ENCODE peak calls at places on chromosomes 1 and 21, in four cellular contexts. One of them, this sample, is unnamed.

GRCh38 chr1:89620664-89621063 is 12.3 kb upstream of the LRRC8C start:
- DNase-seq in spleen: no peak
- DNase-seq in adrenal gland: no peak
- DNase-seq in OCI-LY7: no peak
- DNase-seq in this sample: no peak

GRCh38 chr1:24643362-24644346 is 552 bp downstream of the SRRM1 start:
- DNase-seq in OCI-LY7: peak; percentile 60
- DNase-seq in spleen: peak; percentile 94
- DNase-seq in adrenal gland: peak; percentile 43
- DNase-seq in this sample: no peak

GRCh38 chr1:29230553-29231378 is at the start of gene MECR:
- DNase-seq in adrenal gland: peak; percentile 92
- DNase-seq in spleen: peak; percentile 98
- DNase-seq in OCI-LY7: peak; percentile 94
- DNase-seq in this sample: peak; percentile 89

GRCh38 chr1:88056880-88057279 is 627.2 kb upstream of the PKN2 start:
- DNase-seq in OCI-LY7: no peak
- DNase-seq in spleen: no peak
- DNase-seq in adrenal gland: no peak
- DNase-seq in this sample: no peak

GRCh38 chr1:167135281-167135840 is 41.5 kb downstream of the STYXL2 start:
- DNase-seq in spleen: no peak
- DNase-seq in OCI-LY7: no peak
- DNase-seq in adrenal gland: no peak
- DNase-seq in this sample: no peak

GRCh38 chr1:193705473-193706074 is 519.2 kb upstream of the B3GALT2 start:
- DNase-seq in OCI-LY7: no peak
- DNase-seq in spleen: no peak
- DNase-seq in adrenal gland: no peak
- DNase-seq in this sample: no peak

GRCh38 chr21:38438476-38438893 is 59.8 kb downstream of the ERG start:
- DNase-seq in OCI-LY7: no peak
- DNase-seq in spleen: peak; percentile 80
- DNase-seq in adrenal gland: peak; percentile 52
- DNase-seq in this sample: peak; percentile 97

GRCh38 chr1:115977481-115978258 is 1.4 kb downstream of the SLC22A15 start:
- DNase-seq in OCI-LY7: no peak
- DNase-seq in adrenal gland: no peak
- DNase-seq in spleen: no peak
- DNase-seq in this sample: peak; percentile 82

GRCh38 chr1:202677433-202677832 is 32.8 kb downstream of the SYT2 start:
- DNase-seq in adrenal gland: no peak
- DNase-seq in OCI-LY7: no peak
- DNase-seq in spleen: no peak
- DNase-seq in this sample: no peak

GRCh38 chr1:168408531-168409242 is 128.0 kb downstream of the TBX19 start:
- DNase-seq in spleen: no peak
- DNase-seq in OCI-LY7: no peak
- DNase-seq in adrenal gland: peak; percentile 10
- DNase-seq in this sample: peak; percentile 35

GRCh38 chr21:43775795-43776430 is at the start of gene CSTB:
- DNase-seq in spleen: peak; percentile 96
- DNase-seq in OCI-LY7: peak; percentile 80
- DNase-seq in adrenal gland: peak; percentile 86
- DNase-seq in this sample: peak; percentile 55

GRCh38 chr1:40626383-40626770 is 39.1 kb downstream of the RIMS3 start:
- DNase-seq in OCI-LY7: no peak
- DNase-seq in spleen: no peak
- DNase-seq in adrenal gland: no peak
- DNase-seq in this sample: no peak

GRCh38 chr1:40717065-40717464 is 25.6 kb downstream of the NFYC start:
- DNase-seq in adrenal gland: no peak
- DNase-seq in OCI-LY7: no peak
- DNase-seq in spleen: no peak
- DNase-seq in this sample: no peak

GRCh38 chr1:163036661-163037060 is 32.5 kb upstream of the RGS4 start:
- DNase-seq in OCI-LY7: no peak
- DNase-seq in spleen: no peak
- DNase-seq in adrenal gland: no peak
- DNase-seq in this sample: peak; percentile 22

GRCh38 chr1:155011437-155011907 is 8.9 kb downstream of the ZBTB7B start:
- DNase-seq in adrenal gland: no peak
- DNase-seq in OCI-LY7: no peak
- DNase-seq in spleen: peak; percentile 65
- DNase-seq in this sample: no peak

GRCh38 chr1:155892801-155893200 is 18.3 kb downstream of the RIT1 start:
- DNase-seq in spleen: no peak
- DNase-seq in OCI-LY7: no peak
- DNase-seq in adrenal gland: no peak
- DNase-seq in this sample: peak; percentile 84

GRCh38 chr1:181089777-181090505 is 1.4 kb downstream of the IER5 start:
- DNase-seq in adrenal gland: peak; percentile 85
- DNase-seq in OCI-LY7: peak; percentile 71
- DNase-seq in spleen: peak; percentile 93
- DNase-seq in this sample: peak; percentile 69

GRCh38 chr1:70528591-70529333 is 117.7 kb downstream of the CTH start:
- DNase-seq in OCI-LY7: peak; percentile 26
- DNase-seq in spleen: no peak
- DNase-seq in adrenal gland: peak; percentile 14
- DNase-seq in this sample: peak; percentile 56

GRCh38 chr1:97832490-97832889 is 88.3 kb downstream of the DPYD start:
- DNase-seq in OCI-LY7: no peak
- DNase-seq in adrenal gland: peak; percentile 15
- DNase-seq in spleen: no peak
- DNase-seq in this sample: peak; percentile 72

GRCh38 chr1:1429671-1430073 is 5.8 kb upstream of the VWA1 start:
- DNase-seq in adrenal gland: no peak
- DNase-seq in OCI-LY7: no peak
- DNase-seq in spleen: peak; percentile 41
- DNase-seq in this sample: peak; percentile 21

GRCh38 chr1:180235502-180236239 is 5.6 kb downstream of the LHX4 start:
- DNase-seq in spleen: no peak
- DNase-seq in OCI-LY7: no peak
- DNase-seq in adrenal gland: no peak
- DNase-seq in this sample: no peak

GRCh38 chr1:192448026-192448578 is 127.5 kb upstream of the RGS1 start:
- DNase-seq in OCI-LY7: no peak
- DNase-seq in adrenal gland: no peak
- DNase-seq in spleen: no peak
- DNase-seq in this sample: no peak

GRCh38 chr1:221335161-221336101 is 406.5 kb downstream of the DUSP10 start:
- DNase-seq in spleen: no peak
- DNase-seq in OCI-LY7: no peak
- DNase-seq in adrenal gland: peak; percentile 21
- DNase-seq in this sample: peak; percentile 92

GRCh38 chr1:67213164-67213563 is 46.9 kb downstream of the IL23R start:
- DNase-seq in OCI-LY7: peak; percentile 55
- DNase-seq in spleen: no peak
- DNase-seq in adrenal gland: no peak
- DNase-seq in this sample: peak; percentile 14

GRCh38 chr1:23824711-23825075 is 536 bp downstream of the HMGCL start:
- DNase-seq in OCI-LY7: no peak
- DNase-seq in spleen: no peak
- DNase-seq in adrenal gland: no peak
- DNase-seq in this sample: peak; percentile 18

GRCh38 chr1:23166854-23167253 is 1.8 kb downstream of the LUZP1 start:
- DNase-seq in spleen: no peak
- DNase-seq in OCI-LY7: no peak
- DNase-seq in adrenal gland: no peak
- DNase-seq in this sample: no peak

GRCh38 chr21:40696246-40696645 is 150.7 kb downstream of the DSCAM start:
- DNase-seq in spleen: no peak
- DNase-seq in OCI-LY7: no peak
- DNase-seq in adrenal gland: no peak
- DNase-seq in this sample: no peak

GRCh38 chr21:15199414-15199813 is 134.6 kb upstream of the NRIP1 start:
- DNase-seq in spleen: no peak
- DNase-seq in adrenal gland: no peak
- DNase-seq in OCI-LY7: no peak
- DNase-seq in this sample: no peak

GRCh38 chr1:2283371-2283990 is 55.4 kb downstream of the SKI start:
- DNase-seq in adrenal gland: no peak
- DNase-seq in OCI-LY7: no peak
- DNase-seq in spleen: no peak
- DNase-seq in this sample: no peak

GRCh38 chr1:114854693-114855320 is at the start of gene SYCP1:
- DNase-seq in adrenal gland: no peak
- DNase-seq in OCI-LY7: no peak
- DNase-seq in spleen: no peak
- DNase-seq in this sample: no peak

GRCh38 chr1:28682840-28683239 is 14.3 kb downstream of the GMEB1 start:
- DNase-seq in spleen: no peak
- DNase-seq in OCI-LY7: no peak
- DNase-seq in adrenal gland: no peak
- DNase-seq in this sample: no peak

GRCh38 chr1:39886757-39887231 is 3.5 kb upstream of the TRIT1 start:
- DNase-seq in adrenal gland: no peak
- DNase-seq in OCI-LY7: no peak
- DNase-seq in spleen: no peak
- DNase-seq in this sample: no peak

GRCh38 chr1:4256351-4256750 is 356.3 kb upstream of the C1orf174 start:
- DNase-seq in spleen: no peak
- DNase-seq in adrenal gland: no peak
- DNase-seq in OCI-LY7: no peak
- DNase-seq in this sample: no peak

GRCh38 chr1:40450491-40451237 is 388 bp downstream of the ZFP69B start:
- DNase-seq in spleen: peak; percentile 75
- DNase-seq in adrenal gland: peak; percentile 4
- DNase-seq in OCI-LY7: peak; percentile 69
- DNase-seq in this sample: peak; percentile 48

GRCh38 chr1:59229138-59229537 is 67.8 kb upstream of the FGGY start:
- DNase-seq in OCI-LY7: no peak
- DNase-seq in spleen: no peak
- DNase-seq in adrenal gland: no peak
- DNase-seq in this sample: peak; percentile 49

GRCh38 chr21:43269461-43269860 is 100.7 kb downstream of the CRYAA start:
- DNase-seq in spleen: peak; percentile 75
- DNase-seq in adrenal gland: no peak
- DNase-seq in OCI-LY7: peak; percentile 54
- DNase-seq in this sample: no peak

GRCh38 chr1:83883979-83884378 is 115.0 kb downstream of the TTLL7 start:
- DNase-seq in adrenal gland: no peak
- DNase-seq in OCI-LY7: no peak
- DNase-seq in spleen: no peak
- DNase-seq in this sample: no peak

GRCh38 chr1:83887483-83887882 is 111.4 kb downstream of the TTLL7 start:
- DNase-seq in adrenal gland: no peak
- DNase-seq in spleen: no peak
- DNase-seq in OCI-LY7: no peak
- DNase-seq in this sample: no peak

DNA sequence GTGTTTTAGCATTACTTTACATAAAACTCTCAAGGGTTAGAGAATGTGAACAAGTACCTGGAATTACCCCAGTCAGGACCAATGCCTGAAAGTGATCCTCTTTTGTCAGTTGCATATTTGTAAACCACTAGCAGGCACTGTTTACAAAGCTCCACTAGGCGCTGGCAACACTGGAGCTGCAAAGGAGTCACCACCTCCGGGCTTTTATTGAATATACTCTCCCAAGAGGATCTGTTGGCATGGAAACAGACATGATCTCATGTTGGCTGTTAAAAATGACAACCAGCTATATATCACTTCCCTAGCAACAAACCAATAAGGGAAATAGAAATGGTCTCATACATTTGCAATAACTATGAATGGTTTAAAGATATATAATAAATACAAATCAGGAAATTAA is 116.0 kb downstream of the TTLL7 start:
- DNase-seq in OCI-LY7: peak; percentile 2
- DNase-seq in adrenal gland: no peak
- DNase-seq in spleen: no peak
- DNase-seq in this sample: peak; percentile 43
- TF ChIP-seq CTCF in OCI-LY7: no peak
- TF ChIP-seq CTCF in adrenal gland: no peak
- TF ChIP-seq CTCF in spleen: no peak
- TF ChIP-seq CTCF in this sample: peak; percentile 23

GRCh38 chr1:152344463-152344862 is 15.3 kb downstream of the FLG2 start:
- DNase-seq in adrenal gland: no peak
- DNase-seq in spleen: no peak
- DNase-seq in OCI-LY7: no peak
- DNase-seq in this sample: no peak

GRCh38 chr1:152349611-152350010 is 10.2 kb downstream of the FLG2 start:
- DNase-seq in OCI-LY7: no peak
- DNase-seq in adrenal gland: no peak
- DNase-seq in spleen: no peak
- DNase-seq in this sample: no peak

GRCh38 chr1:152347116-152347728 is 12.6 kb downstream of the FLG2 start:
- DNase-seq in OCI-LY7: peak; percentile 58
- DNase-seq in spleen: no peak
- DNase-seq in adrenal gland: peak; percentile 41
- DNase-seq in this sample: peak; percentile 72

GRCh38 chr1:152348447-152348846 is 11.4 kb downstream of the FLG2 start:
- DNase-seq in OCI-LY7: peak; percentile 1
- DNase-seq in adrenal gland: no peak
- DNase-seq in spleen: no peak
- DNase-seq in this sample: no peak
- TF ChIP-seq CTCF in OCI-LY7: peak; percentile 67
- TF ChIP-seq CTCF in adrenal gland: no peak
- TF ChIP-seq CTCF in spleen: no peak
- TF ChIP-seq CTCF in this sample: no peak

DNA sequence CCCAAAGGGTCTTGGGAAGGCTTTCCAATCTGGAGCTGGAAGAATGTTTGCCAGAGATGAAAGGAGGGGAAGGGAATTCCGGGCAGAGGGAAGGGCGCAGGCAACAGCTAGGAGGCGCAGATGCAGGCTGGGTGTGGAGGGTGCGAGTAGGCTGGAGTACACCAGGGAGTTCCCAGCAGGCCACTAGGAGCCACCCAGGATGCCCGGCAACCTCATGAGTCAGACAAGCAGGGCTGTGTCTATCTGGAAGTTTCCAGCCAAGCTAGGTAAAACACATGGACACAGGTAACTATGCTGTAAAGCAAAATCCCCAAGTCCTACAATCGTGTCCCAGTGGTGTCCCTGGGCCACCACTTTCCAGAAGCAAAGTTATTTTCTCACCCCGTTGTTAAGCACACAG is 998 bp upstream of the NBL1 start:
- DNase-seq in OCI-LY7: no peak
- DNase-seq in adrenal gland: no peak
- DNase-seq in spleen: no peak
- DNase-seq in this sample: no peak
- TF ChIP-seq CTCF in OCI-LY7: no peak
- TF ChIP-seq CTCF in adrenal gland: no peak
- TF ChIP-seq CTCF in spleen: no peak
- TF ChIP-seq CTCF in this sample: peak; percentile 28

GRCh38 chr1:33047290-33047689 is 10.6 kb upstream of the AK2 start:
- DNase-seq in OCI-LY7: no peak
- DNase-seq in adrenal gland: no peak
- DNase-seq in spleen: no peak
- DNase-seq in this sample: no peak

GRCh38 chr1:33049381-33049780 is 12.7 kb upstream of the AK2 start:
- DNase-seq in spleen: no peak
- DNase-seq in OCI-LY7: no peak
- DNase-seq in adrenal gland: no peak
- DNase-seq in this sample: no peak

GRCh38 chr1:33048426-33048825 is 11.7 kb upstream of the AK2 start:
- DNase-seq in spleen: no peak
- DNase-seq in OCI-LY7: no peak
- DNase-seq in adrenal gland: no peak
- DNase-seq in this sample: no peak

GRCh38 chr1:33047839-33048305 is 11.2 kb upstream of the AK2 start:
- DNase-seq in spleen: no peak
- DNase-seq in OCI-LY7: no peak
- DNase-seq in adrenal gland: no peak
- DNase-seq in this sample: peak; percentile 59

GRCh38 chr1:33050221-33051076 is 13.8 kb upstream of the AK2 start:
- DNase-seq in spleen: no peak
- DNase-seq in adrenal gland: peak; percentile 24
- DNase-seq in OCI-LY7: no peak
- DNase-seq in this sample: peak; percentile 93
- TF ChIP-seq CTCF in spleen: no peak
- TF ChIP-seq CTCF in adrenal gland: no peak
- TF ChIP-seq CTCF in OCI-LY7: peak; percentile 21
- TF ChIP-seq CTCF in this sample: peak; percentile 31